ENCODE peak calls at places on chromosomes 3 and 15, in eight cellular contexts. V is CD4-positive, CD25-positive, alpha-beta regulatory T cell; D is fibroblast of lung; W is central memory CD4-positive, alpha-beta T cell; S is Calu3; X is PC-3; J is stimulated activated CD8-positive, alpha-beta memory T cell treated with anti-CD3 and anti-CD28 coated beads, Interleukin-15, amount 100 ng/mL, for 24 hours; I is naive thymus-derived CD8-positive, alpha-beta T cell. P is an unnamed sample.

GRCh38 chr15:25790003-25790660 is 73.0 kb downstream of the ATP10A start:
- DNase-seq in X (peak; percentile 9), S (no peak), I (no peak), J (no peak), D (peak; percentile 84), V (no peak), W (no peak), P (no peak)

GRCh38 chr3:36991923-36992805 is 767 bp downstream of the EPM2AIP1 start:
- DNase-seq in D (peak; percentile 69), S (no peak), V (no peak), J (no peak), W (no peak), X (peak; percentile 33), I (no peak), P (no peak)

GRCh38 chr15:64740361-64741170 is 34.8 kb downstream of the RBPMS2 start:
- DNase-seq in W (no peak), D (peak; percentile 88), V (no peak), S (peak; percentile 32), I (no peak), X (peak; percentile 51), J (no peak), P (peak; percentile 73)

GRCh38 chr15:41501961-41502786 is 8.5 kb downstream of the ITPKA start:
- DNase-seq in I (peak; percentile 32), X (no peak), W (no peak), D (no peak), V (peak; percentile 38), S (no peak), J (no peak), P (no peak)

GRCh38 chr15:98737721-98738120 is 89.4 kb downstream of the IGF1R start:
- DNase-seq in V (no peak), I (no peak), J (no peak), X (no peak), W (no peak), D (no peak), S (no peak), P (no peak)

GRCh38 chr3:46408853-46409252 is 1.8 kb downstream of the CCRL2 start:
- DNase-seq in S (no peak), I (no peak), D (no peak), W (no peak), V (no peak), X (no peak), J (no peak), P (no peak)

GRCh38 chr15:36053746-36054145 is 507.8 kb upstream of the DPH6 start:
- DNase-seq in S (no peak), J (no peak), X (peak; percentile 14), W (no peak), V (no peak), D (no peak), I (no peak), P (no peak)

GRCh38 chr15:45869034-45869668 is 234.3 kb downstream of the SQOR start:
- DNase-seq in S (no peak), J (no peak), I (no peak), V (no peak), W (no peak), X (no peak), D (no peak), P (peak; percentile 8)

GRCh38 chr15:59364238-59364637 is 8.4 kb downstream of the MYO1E start:
- DNase-seq in V (no peak), D (no peak), X (peak; percentile 59), S (no peak), W (no peak), J (no peak), I (no peak), P (no peak)

GRCh38 chr15:69951511-69952209 is 146.1 kb downstream of the TLE3 start:
- DNase-seq in I (no peak), X (peak; percentile 23), W (no peak), V (no peak), D (peak; percentile 18), S (no peak), J (no peak), P (no peak)

GRCh38 chr3:190224466-190225185 is 97.6 kb downstream of the CLDN1 start:
- DNase-seq in W (no peak), J (no peak), D (no peak), V (no peak), X (no peak), S (no peak), I (no peak), P (no peak)

GRCh38 chr3:179771797-179772196 is 119.0 kb downstream of the USP13 start:
- DNase-seq in J (no peak), V (no peak), W (no peak), I (no peak), D (no peak), X (no peak), S (no peak), P (no peak)

GRCh38 chr3:33942483-33943150 is 144.2 kb downstream of the PDCD6IP start:
- DNase-seq in X (peak; percentile 28), W (no peak), S (no peak), D (no peak), J (no peak), V (no peak), I (no peak), P (no peak)

GRCh38 chr3:196778755-196779154 is 39.1 kb downstream of the PAK2 start:
- DNase-seq in V (no peak), J (no peak), I (no peak), X (peak; percentile 78), S (no peak), D (peak; percentile 56), W (no peak), P (no peak)

GRCh38 chr15:77083381-77084160 is 12.7 kb upstream of the TSPAN3 start:
- DNase-seq in X (no peak), D (no peak), S (peak; percentile 78), W (peak; percentile 53), J (peak; percentile 30), V (peak; percentile 27), I (peak; percentile 52), P (peak; percentile 95)

GRCh38 chr3:160479376-160479775 is 29.8 kb upstream of the TRIM59 start:
- DNase-seq in D (no peak), W (no peak), V (no peak), X (no peak), I (no peak), J (no peak), S (no peak), P (no peak)

GRCh38 chr3:50205719-50206276 is 727 bp downstream of the SLC38A3 start:
- DNase-seq in D (no peak), V (no peak), J (no peak), X (no peak), I (peak; percentile 27), S (peak; percentile 41), W (no peak), P (no peak)

GRCh38 chr15:77617507-77618285 is 15.0 kb downstream of the LINGO1 start:
- DNase-seq in V (no peak), I (no peak), X (peak; percentile 29), D (no peak), S (peak; percentile 76), W (no peak), J (no peak), P (peak; percentile 46)

GRCh38 chr3:52190294-52190841 is 7.6 kb upstream of the ALAS1 start:
- DNase-seq in S (no peak), D (peak; percentile 92), V (no peak), I (no peak), X (no peak), J (no peak), W (no peak), P (no peak)

GRCh38 chr15:72116680-72117447 is 1.1 kb downstream of the MYO9A start:
- DNase-seq in S (peak; percentile 23), D (peak; percentile 35), I (no peak), X (peak; percentile 19), J (peak; percentile 3), W (peak; percentile 12), V (no peak), P (no peak)

GRCh38 chr3:101281616-101282015 is 38.8 kb downstream of the IMPG2 start:
- DNase-seq in J (no peak), I (no peak), X (no peak), D (no peak), W (no peak), V (no peak), S (no peak), P (no peak)

GRCh38 chr3:64908292-64908691 is 220.5 kb upstream of the ADAMTS9 start:
- DNase-seq in J (no peak), I (no peak), V (no peak), D (no peak), W (no peak), S (peak; percentile 43), X (no peak), P (no peak)

GRCh38 chr3:11195721-11196332 is 41.5 kb downstream of the HRH1 start:
- DNase-seq in I (no peak), J (no peak), V (no peak), W (no peak), D (peak; percentile 68), X (peak; percentile 36), S (no peak), P (no peak)

GRCh38 chr3:191775451-191776233 is 314.7 kb downstream of the PYDC2 start:
- DNase-seq in V (no peak), D (no peak), X (peak; percentile 63), W (no peak), J (no peak), I (no peak), S (no peak), P (no peak)

GRCh38 chr3:34020761-34021635 is 222.6 kb downstream of the PDCD6IP start:
- DNase-seq in W (no peak), S (no peak), J (no peak), V (no peak), D (no peak), X (no peak), I (no peak), P (peak; percentile 13)

GRCh38 chr3:88031543-88032148 is 27.2 kb downstream of the CGGBP1 start:
- DNase-seq in S (no peak), V (peak; percentile 58), I (peak; percentile 2), D (peak; percentile 67), W (peak; percentile 52), J (no peak), X (peak; percentile 49), P (peak; percentile 46)

GRCh38 chr3:194998417-194998816 is 272.5 kb downstream of the XXYLT1 start:
- DNase-seq in S (no peak), J (no peak), V (no peak), W (no peak), I (no peak), D (no peak), X (no peak), P (no peak)

GRCh38 chr3:46979958-46980497 is 562 bp downstream of the NBEAL2 start:
- DNase-seq in S (no peak), X (no peak), I (no peak), V (no peak), D (no peak), J (no peak), W (no peak), P (peak; percentile 52)

GRCh38 chr3:186432189-186432588 is 70.2 kb upstream of the DGKG start:
- DNase-seq in S (no peak), J (no peak), I (no peak), D (peak; percentile 15), X (peak; percentile 61), V (no peak), W (no peak), P (no peak)

GRCh38 chr3:151562901-151563300 is 102.0 kb upstream of the IGSF10 start:
- DNase-seq in S (no peak), X (no peak), J (no peak), V (no peak), W (no peak), I (no peak), D (no peak), P (no peak)

GRCh38 chr15:88621789-88622604 is 857 bp downstream of the AEN start:
- DNase-seq in S (no peak), J (no peak), I (peak; percentile 51), V (peak; percentile 75), W (peak; percentile 66), X (peak; percentile 62), D (peak; percentile 51), P (peak; percentile 81)

GRCh38 chr3:71421475-71421819 is 162.1 kb downstream of the FOXP1 start:
- DNase-seq in J (no peak), S (no peak), I (no peak), X (no peak), D (no peak), V (no peak), W (no peak), P (peak; percentile 64)

P was measured in NAMALWA.